ENCODE peak calls at places on chromosomes 12 and 14, in five cellular contexts. U is brain microvascular endothelial cell, S is epithelial cell of esophagus, G is GM23338, L is AG04450. V is an unnamed sample.

GRCh38 chr14:58426819-58427288 is 477 bp downstream of the TIMM9 start:
- DNase-seq in L (no peak), G (peak), U (peak), S (peak), V (no peak)

GRCh38 chr12:56565510-56566101 is 44.0 kb downstream of the RBMS2 start:
- DNase-seq in G (peak), S (peak), U (peak), L (peak), V (peak)

GRCh38 chr12:120119395-120119973 is 2.9 kb upstream of the RAB35 start:
- DNase-seq in S (peak), L (peak), G (no peak), U (no peak), V (no peak)

GRCh38 chr12:54452628-54453027 is 20.8 kb downstream of the GTSF1 start:
- DNase-seq in U (no peak), L (no peak), S (no peak), G (peak), V (no peak)

GRCh38 chr14:34059037-34059924 is 108.4 kb upstream of the EGLN3 start:
- DNase-seq in U (no peak), L (no peak), S (no peak), G (no peak), V (no peak)

GRCh38 chr12:124861492-124861891 is 2.2 kb downstream of the SCARB1 start:
- DNase-seq in G (peak), S (peak), U (peak), L (no peak), V (no peak)

GRCh38 chr12:12660201-12660600 is 35.8 kb downstream of the GPR19 start:
- DNase-seq in U (no peak), S (no peak), L (no peak), G (no peak), V (no peak)

GRCh38 chr14:57182760-57183503 is 85.8 kb downstream of the EXOC5 start:
- DNase-seq in U (no peak), L (no peak), G (peak), S (peak), V (no peak)

GRCh38 chr14:69651653-69652052 is 40.3 kb downstream of the SUSD6 start:
- DNase-seq in L (no peak), S (peak), G (no peak), U (no peak), V (no peak)

GRCh38 chr14:104967414-104968152 is 10.6 kb downstream of the AHNAK2 start:
- DNase-seq in G (peak), S (peak), U (no peak), L (no peak), V (no peak)

GRCh38 chr14:104968153-104968527 is 10.0 kb downstream of the AHNAK2 start:
- DNase-seq in L (no peak), U (no peak), S (peak), G (peak), V (no peak)

GRCh38 chr14:104970231-104971068 is 7.7 kb downstream of the AHNAK2 start:
- DNase-seq in L (peak), G (peak), S (peak), U (peak), V (no peak)

GRCh38 chr14:104969741-104970230 is 8.4 kb downstream of the AHNAK2 start:
- DNase-seq in G (no peak), L (no peak), U (no peak), S (no peak), V (no peak)

DNA sequence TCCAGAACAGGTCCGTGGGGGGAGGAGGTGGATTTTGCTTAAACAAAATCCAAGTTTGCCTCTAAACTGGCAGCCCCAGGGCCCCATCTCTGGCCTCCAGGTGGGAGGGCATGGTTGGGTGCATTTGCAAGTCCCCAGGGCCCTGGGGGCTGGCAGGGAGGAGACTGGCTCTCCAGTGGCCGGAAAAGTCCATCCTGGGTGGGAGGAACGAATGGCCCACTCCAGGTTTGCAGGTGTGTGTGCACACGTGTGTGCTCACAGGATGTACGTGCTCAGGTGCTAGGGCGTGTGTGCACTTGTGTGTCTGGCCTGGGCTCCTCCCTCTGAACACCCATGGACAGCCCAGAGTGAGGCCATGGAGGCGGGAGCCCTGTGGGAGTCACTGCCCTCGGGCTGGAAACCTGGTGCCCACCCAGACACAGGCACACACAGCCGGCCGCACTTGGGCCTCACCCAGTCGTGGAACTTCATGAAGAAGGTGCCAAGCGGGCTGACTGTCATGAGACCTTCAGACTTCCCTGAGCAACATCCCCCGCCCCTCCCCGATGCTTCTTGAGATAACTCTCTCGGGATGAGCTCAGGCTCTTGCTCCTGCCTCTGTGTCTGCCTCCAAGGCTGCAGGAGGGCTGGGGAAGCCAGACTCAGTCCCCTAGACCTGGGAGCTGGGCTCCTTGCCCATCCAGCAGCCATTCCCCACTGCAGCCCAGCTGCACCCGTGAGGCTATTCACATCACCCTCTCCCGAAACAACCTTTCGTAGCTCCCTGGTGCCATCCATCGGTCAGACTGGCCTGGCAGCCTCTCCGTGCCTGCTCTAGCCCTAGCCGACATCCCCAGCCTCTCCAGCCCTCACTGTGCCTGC is 9.4 kb downstream of the AHNAK2 start:
- DNase-seq in G (no peak), L (no peak), S (peak), U (no peak), V (no peak)
- TF ChIP-seq CTCF in G (no peak), L (no peak), S (no peak), U (peak), V (no peak)

GRCh38 chr12:52496054-52496453 is 3.0 kb upstream of the KRT6A start:
- DNase-seq in S (no peak), L (no peak), U (no peak), G (no peak), V (no peak)

GRCh38 chr12:52493172-52493571 is at the start of gene KRT6A:
- DNase-seq in G (no peak), S (peak), L (no peak), U (no peak), V (no peak)

GRCh38 chr12:52495385-52495784 is 2.3 kb upstream of the KRT6A start:
- DNase-seq in G (peak), S (peak), U (no peak), L (no peak), V (no peak)

GRCh38 chr12:52494100-52494499 is 1.0 kb upstream of the KRT6A start:
- DNase-seq in S (peak), U (no peak), L (no peak), G (no peak), V (no peak)

DNA sequence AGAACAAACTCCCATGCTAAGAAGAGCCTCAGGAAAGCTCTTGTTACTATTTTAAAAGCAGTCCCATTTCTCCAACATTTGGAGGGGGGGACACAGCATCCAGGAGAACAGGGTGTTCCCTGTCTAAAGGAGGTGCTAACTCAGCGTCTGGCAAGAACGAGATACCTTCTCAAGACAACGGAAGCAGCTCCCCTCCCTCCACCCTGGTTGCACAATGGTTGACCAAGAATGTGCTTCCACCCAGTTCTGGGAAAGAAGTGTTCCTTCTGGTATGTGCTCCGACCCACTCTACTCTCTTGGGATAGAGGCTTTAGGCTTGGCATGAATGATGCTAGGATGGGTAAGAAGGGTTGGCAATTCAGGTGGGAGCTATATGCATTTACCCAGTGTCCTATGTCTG is 1.5 kb upstream of the KRT6A start:
- DNase-seq in G (peak), L (no peak), U (peak), S (peak), V (peak)
- H3K4me3 ChIP-seq in G (no peak), L (no peak), U (no peak), S (peak), V (no peak)

DNA sequence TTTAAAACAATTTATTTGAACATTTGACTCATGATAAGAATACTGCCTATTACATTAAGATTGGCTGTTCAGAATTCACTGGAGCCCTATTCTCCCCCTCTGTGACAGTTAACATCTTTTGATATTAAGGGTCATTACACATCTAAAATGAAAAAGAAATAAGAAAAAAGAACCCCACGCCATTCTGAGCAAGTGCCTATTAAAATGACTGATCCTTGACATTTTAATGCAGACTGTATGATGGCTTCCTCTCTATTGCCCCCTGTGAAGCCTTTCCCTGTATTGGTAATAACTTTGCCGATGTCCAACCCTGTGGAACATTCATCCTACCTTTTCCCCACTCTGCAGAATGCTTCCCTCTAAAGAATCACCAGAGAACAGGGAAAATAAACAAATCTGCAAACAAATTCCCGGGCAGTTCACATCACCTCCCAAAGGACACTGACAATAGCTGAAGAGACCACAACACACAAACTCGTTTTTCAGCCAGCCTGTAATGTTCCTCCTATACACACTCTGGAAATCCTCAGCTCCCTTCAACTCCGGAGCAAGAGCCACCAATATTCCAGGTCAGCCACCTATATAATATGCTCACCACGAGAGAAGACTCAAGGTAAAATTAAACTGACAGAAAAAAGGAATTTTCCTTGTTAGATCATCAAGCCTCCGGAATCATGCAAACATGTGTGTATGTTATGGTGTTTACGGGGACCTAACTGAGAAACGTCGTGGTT is 2.1 kb downstream of the NIN start:
- DNase-seq in U (no peak), G (no peak), L (no peak), S (no peak), V (no peak)
- TF ChIP-seq CTCF in U (peak), G (no peak), L (peak), S (no peak), V (no peak)

GRCh38 chr12:108693186-108693585 is 38.1 kb downstream of the CORO1C start:
- DNase-seq in G (no peak), L (no peak), U (no peak), S (no peak), V (no peak)

GRCh38 chr12:108690799-108691153 is 40.5 kb downstream of the CORO1C start:
- DNase-seq in G (no peak), S (no peak), U (no peak), L (no peak), V (no peak)

GRCh38 chr12:108693781-108694180 is 37.5 kb downstream of the CORO1C start:
- DNase-seq in L (no peak), S (no peak), U (no peak), G (no peak), V (no peak)

GRCh38 chr12:108691154-108691994 is 39.9 kb downstream of the CORO1C start:
- DNase-seq in G (peak), L (peak), U (peak), S (peak), V (peak)

GRCh38 chr12:108691995-108692808 is 39.1 kb downstream of the CORO1C start:
- DNase-seq in G (no peak), L (no peak), S (no peak), U (no peak), V (peak)
- H3K4me3 ChIP-seq in G (no peak), L (peak), S (no peak), U (no peak), V (peak)

GRCh38 chr12:48856379-48856778 is 4.4 kb upstream of the DDX23 start:
- DNase-seq in U (no peak), L (no peak), G (no peak), S (no peak), V (no peak)

GRCh38 chr12:48854488-48854887 is 2.5 kb upstream of the DDX23 start:
- DNase-seq in U (no peak), S (no peak), G (no peak), L (no peak), V (no peak)

GRCh38 chr12:48851883-48852733 is at the start of gene DDX23:
- DNase-seq in G (peak), S (peak), U (peak), L (peak), V (peak)

GRCh38 chr12:48852734-48853168 is 788 bp upstream of the DDX23 start:
- DNase-seq in U (no peak), G (peak), L (no peak), S (no peak), V (no peak)

GRCh38 chr12:48853228-48853688 is 1.3 kb upstream of the DDX23 start:
- DNase-seq in U (peak), S (peak), L (peak), G (peak), V (peak)
- TF ChIP-seq CTCF in U (peak), S (peak), L (peak), G (peak), V (peak)